ENCODE peak calls at places on chromosomes 1 and 21, in nine cellular contexts. W is DND-41, R is fibroblast of lung, Q is kidney, S is left ventricle myocardium inferior, A is foreskin keratinocyte, P is thoracic aorta, U is uterus, I is breast epithelium. L is an unnamed sample.

GRCh38 chr1:17922833-17923232 is 167.7 kb downstream of the ACTL8 start:
- DNase-seq in W (peak; percentile 17), R (peak; percentile 11), Q (peak; percentile 21), S (no peak), A (no peak), P (no peak), U (no peak), I (no peak), L (peak; percentile 75)

GRCh38 chr1:64122588-64122987 is 80.8 kb upstream of the UBE2U start:
- DNase-seq in W (no peak), R (no peak), Q (no peak), S (no peak), A (peak; percentile 13), P (no peak), U (no peak), I (no peak), L (no peak)

GRCh38 chr1:236064674-236065508 is at the start of gene NID1:
- DNase-seq in W (no peak), R (peak; percentile 82), Q (peak; percentile 95), S (peak; percentile 91), A (peak; percentile 23), P (peak; percentile 31), U (peak; percentile 90), I (peak; percentile 60), L (peak; percentile 84)

GRCh38 chr1:93574511-93574910 is 107.1 kb downstream of the BCAR3 start:
- DNase-seq in W (no peak), R (no peak), Q (no peak), S (no peak), A (no peak), P (no peak), U (no peak), I (no peak), L (no peak)

GRCh38 chr1:51524817-51525216 is 5.8 kb upstream of the EPS15 start:
- DNase-seq in W (no peak), R (no peak), Q (no peak), S (no peak), A (no peak), P (no peak), U (no peak), I (no peak), L (no peak)

GRCh38 chr1:93155335-93155734 is 24.9 kb downstream of the TMED5 start:
- DNase-seq in W (no peak), R (peak; percentile 7), Q (no peak), S (no peak), A (peak; percentile 18), P (no peak), U (no peak), I (no peak), L (no peak)

GRCh38 chr1:167291539-167292195 is 71.0 kb downstream of the POU2F1 start:
- DNase-seq in W (no peak), R (no peak), Q (no peak), S (no peak), A (no peak), P (no peak), U (no peak), I (no peak), L (no peak)

GRCh38 chr1:31467005-31467674 is 54.1 kb downstream of the SERINC2 start:
- DNase-seq in W (no peak), R (no peak), Q (no peak), S (no peak), A (peak; percentile 48), P (no peak), U (no peak), I (no peak), L (no peak)

DNA sequence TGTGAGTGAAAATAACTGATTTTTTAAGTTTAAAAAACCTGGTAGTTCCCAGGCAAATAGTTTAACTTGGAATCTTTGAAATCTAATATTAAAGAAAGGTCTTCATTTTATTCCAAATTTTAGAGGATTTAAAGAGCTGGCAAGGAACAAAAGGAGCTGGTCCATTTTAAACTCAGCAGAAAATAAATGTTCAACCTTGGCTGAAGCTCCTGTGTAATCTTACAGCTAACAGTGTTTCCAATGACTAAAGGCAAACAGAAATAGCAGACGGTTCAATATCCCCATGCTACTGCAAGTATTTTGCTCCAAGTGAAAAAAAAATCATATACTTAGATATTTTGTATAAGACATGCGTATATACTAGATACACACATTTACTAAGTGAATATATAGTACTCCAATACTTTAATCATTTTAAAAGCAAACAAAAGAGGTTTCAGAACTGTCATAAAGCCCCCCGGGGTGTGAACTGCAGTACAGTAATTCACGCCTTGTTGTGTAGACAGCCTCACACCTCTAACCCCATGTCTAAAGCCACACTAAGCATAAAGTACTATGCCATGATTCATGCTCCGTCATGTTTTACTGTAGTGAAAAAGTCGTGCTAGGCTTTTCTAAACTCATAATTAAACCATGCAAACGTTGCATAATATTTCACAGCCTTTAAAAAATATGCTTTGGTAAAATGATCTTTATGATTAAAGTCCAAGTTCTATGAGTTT is 132.2 kb downstream of the CLIC6 start:
- DNase-seq in W (no peak), R (peak; percentile 57), Q (no peak), S (no peak), A (peak; percentile 72), P (no peak), U (no peak), I (no peak), L (no peak)
- H3K27ac ChIP-seq in W (no peak overlapping the region), R (no peak overlapping the region), Q (no peak overlapping the region), S (no peak overlapping the region), A (peak overlapping the region; percentile 60), P (no peak overlapping the region), U (no peak overlapping the region), I (no peak overlapping the region), L (no peak overlapping the region)

DNA sequence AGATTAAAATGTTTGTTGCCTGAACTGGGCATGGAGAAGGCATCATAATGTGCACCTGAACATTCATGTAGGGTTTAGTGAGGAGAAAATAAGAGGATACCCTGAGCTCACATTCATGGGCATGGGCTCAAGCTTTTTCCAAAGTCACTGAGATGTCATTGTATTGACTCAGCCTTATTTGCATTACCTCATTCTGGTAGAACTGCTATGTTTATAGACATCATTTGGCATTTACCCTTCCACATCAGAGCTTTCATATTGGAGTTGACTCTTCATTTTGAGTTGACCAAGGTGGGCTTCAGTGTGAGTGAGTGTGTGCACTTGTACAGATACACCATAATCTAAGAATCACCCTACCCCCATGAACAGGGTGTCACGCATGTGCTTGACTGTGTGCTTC is 143.2 kb downstream of the PBX1 start:
- DNase-seq in W (no peak), R (peak; percentile 64), Q (no peak), S (no peak), A (no peak), P (no peak), U (no peak), I (no peak), L (no peak)
- H3K27ac ChIP-seq in W (no peak overlapping the region), R (no peak overlapping the region), Q (no peak overlapping the region), S (peak overlapping the region; percentile 4), A (peak overlapping the region; percentile 34), P (no peak overlapping the region), U (peak overlapping the region; percentile 92), I (no peak overlapping the region), L (no peak overlapping the region)

GRCh38 chr21:44829507-44830092 is 11.7 kb upstream of the SUMO3 start:
- DNase-seq in W (no peak), R (no peak), Q (no peak), S (no peak), A (no peak), P (no peak), U (no peak), I (no peak), L (no peak)

GRCh38 chr21:44828362-44829056 is 10.6 kb upstream of the SUMO3 start:
- DNase-seq in W (no peak), R (no peak), Q (no peak), S (no peak), A (no peak), P (no peak), U (no peak), I (no peak), L (no peak)

GRCh38 chr21:44834231-44834950 is 16.5 kb upstream of the SUMO3 start:
- DNase-seq in W (no peak), R (no peak), Q (no peak), S (no peak), A (no peak), P (no peak), U (no peak), I (peak; percentile 41), L (no peak)

GRCh38 chr21:44833663-44834062 is 15.8 kb upstream of the SUMO3 start:
- DNase-seq in W (no peak), R (no peak), Q (no peak), S (no peak), A (no peak), P (no peak), U (no peak), I (no peak), L (no peak)

GRCh38 chr21:44831227-44831626 is 13.4 kb upstream of the SUMO3 start:
- DNase-seq in W (no peak), R (no peak), Q (no peak), S (no peak), A (no peak), P (no peak), U (no peak), I (no peak), L (no peak)
- H3K27ac ChIP-seq in W (no peak overlapping the region), R (no peak overlapping the region), Q (no peak overlapping the region), S (no peak overlapping the region), A (no peak overlapping the region), P (no peak overlapping the region), U (no peak overlapping the region), I (no peak overlapping the region), L (no peak overlapping the region)

GRCh38 chr1:12480748-12481362 is 137.2 kb downstream of the DHRS3 start:
- DNase-seq in W (peak; percentile 86), R (peak; percentile 97), Q (no peak), S (no peak), A (peak; percentile 96), P (no peak), U (no peak), I (no peak), L (no peak)
- H3K27ac ChIP-seq in W (peak overlapping the region; percentile 98), R (no peak overlapping the region), Q (peak overlapping the region; percentile 29), S (peak overlapping the region; percentile 89), A (no peak overlapping the region), P (peak overlapping the region; percentile 52), U (peak overlapping the region; percentile 62), I (peak overlapping the region; percentile 69), L (no peak overlapping the region)

DNA sequence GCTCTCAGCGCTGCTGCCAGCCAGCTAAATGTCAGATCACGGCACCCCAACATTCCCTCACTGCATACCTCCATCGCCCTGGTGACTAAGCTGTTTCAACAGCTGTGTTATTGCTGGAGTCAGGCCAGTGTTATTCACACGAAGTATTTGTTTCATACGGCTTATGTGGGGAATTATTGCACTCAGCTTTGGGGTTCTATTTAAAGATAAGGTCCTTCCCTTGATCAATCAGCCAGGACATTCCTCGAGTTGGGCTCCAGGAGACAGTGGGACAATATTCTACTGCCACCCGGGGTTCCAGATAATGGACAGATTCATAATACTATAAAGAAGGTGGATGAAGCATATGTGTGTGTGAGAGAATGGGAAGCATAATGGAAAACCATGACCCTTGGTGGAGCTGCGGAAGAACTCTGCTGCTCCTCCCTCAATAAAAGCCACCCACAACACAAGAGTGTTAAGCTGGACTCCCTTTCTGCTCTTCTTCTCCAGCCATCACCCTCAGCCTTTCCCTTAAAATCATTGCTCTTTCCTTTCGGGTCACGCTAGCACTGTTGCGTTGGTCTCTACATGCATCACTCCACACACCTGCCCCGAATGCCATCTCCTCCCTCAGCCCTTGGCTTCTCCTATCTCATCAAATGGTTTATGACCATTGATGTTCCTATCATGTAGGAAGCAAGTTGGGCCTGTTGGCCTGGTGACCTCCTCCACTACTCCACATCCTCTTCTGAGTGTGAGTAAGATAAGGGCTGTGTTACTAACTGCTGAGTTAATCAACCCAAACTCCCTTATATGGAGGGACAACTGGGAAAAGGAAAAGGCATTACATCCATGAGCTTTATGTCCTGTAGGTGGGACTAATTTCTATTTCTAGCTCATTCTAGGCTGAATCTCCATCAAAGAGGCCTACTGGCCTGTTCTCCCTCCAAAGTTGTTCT is 57.9 kb downstream of the WLS start:
- DNase-seq in W (no peak), R (peak; percentile 98), Q (peak; percentile 73), S (no peak), A (peak; percentile 86), P (peak; percentile 77), U (peak; percentile 69), I (no peak), L (no peak)
- H3K27ac ChIP-seq in W (no peak overlapping the region), R (peak overlapping the region; percentile 91), Q (peak overlapping the region; percentile 52), S (peak overlapping the region; percentile 80), A (no peak overlapping the region), P (peak overlapping the region; percentile 61), U (peak overlapping the region; percentile 74), I (peak overlapping the region; percentile 69), L (no peak overlapping the region)